ENCODE peak calls at places on chromosome 14, in six cellular contexts. One of them, this sample, is unnamed.

GRCh38 chr14:77882631-77883030 is 82.7 kb downstream of the ADCK1 start:
- DNase-seq in astrocyte of the spinal cord: no peak
- DNase-seq in upper lobe of right lung: no peak
- DNase-seq in fibroblast of lung: no peak
- DNase-seq in CD8-positive, alpha-beta T cell: no peak
- DNase-seq in hepatocyte: peak; percentile 40
- DNase-seq in this sample: peak; percentile 74

GRCh38 chr14:96303981-96304380 is 48.0 kb downstream of the BDKRB1 start:
- DNase-seq in fibroblast of lung: no peak
- DNase-seq in astrocyte of the spinal cord: peak; percentile 8
- DNase-seq in CD8-positive, alpha-beta T cell: no peak
- DNase-seq in upper lobe of right lung: no peak
- DNase-seq in hepatocyte: no peak
- DNase-seq in this sample: no peak

GRCh38 chr14:100076630-100077029 is 11.4 kb downstream of the EVL start:
- DNase-seq in CD8-positive, alpha-beta T cell: no peak
- DNase-seq in fibroblast of lung: peak; percentile 63
- DNase-seq in astrocyte of the spinal cord: peak; percentile 28
- DNase-seq in hepatocyte: peak; percentile 43
- DNase-seq in upper lobe of right lung: peak; percentile 74
- DNase-seq in this sample: no peak

GRCh38 chr14:68518910-68519686 is 273.8 kb downstream of the ZFP36L1 start:
- DNase-seq in hepatocyte: peak; percentile 56
- DNase-seq in upper lobe of right lung: no peak
- DNase-seq in CD8-positive, alpha-beta T cell: no peak
- DNase-seq in fibroblast of lung: no peak
- DNase-seq in astrocyte of the spinal cord: no peak
- DNase-seq in this sample: peak; percentile 84

GRCh38 chr14:93142854-93143652 is 27.3 kb upstream of the ITPK1 start:
- DNase-seq in hepatocyte: no peak
- DNase-seq in fibroblast of lung: no peak
- DNase-seq in upper lobe of right lung: no peak
- DNase-seq in astrocyte of the spinal cord: no peak
- DNase-seq in CD8-positive, alpha-beta T cell: no peak
- DNase-seq in this sample: no peak

GRCh38 chr14:94176808-94177207 is 2.7 kb downstream of the PPP4R4 start:
- DNase-seq in CD8-positive, alpha-beta T cell: no peak
- DNase-seq in astrocyte of the spinal cord: no peak
- DNase-seq in hepatocyte: no peak
- DNase-seq in upper lobe of right lung: no peak
- DNase-seq in fibroblast of lung: no peak
- DNase-seq in this sample: no peak

GRCh38 chr14:28754209-28754985 is 12.2 kb upstream of the FOXG1 start:
- DNase-seq in hepatocyte: peak; percentile 64
- DNase-seq in upper lobe of right lung: no peak
- DNase-seq in fibroblast of lung: peak; percentile 29
- DNase-seq in CD8-positive, alpha-beta T cell: no peak
- DNase-seq in astrocyte of the spinal cord: peak; percentile 61
- DNase-seq in this sample: peak; percentile 65

GRCh38 chr14:69989622-69990021 is 110.4 kb downstream of the SMOC1 start:
- DNase-seq in astrocyte of the spinal cord: no peak
- DNase-seq in upper lobe of right lung: no peak
- DNase-seq in hepatocyte: no peak
- DNase-seq in CD8-positive, alpha-beta T cell: no peak
- DNase-seq in fibroblast of lung: no peak
- DNase-seq in this sample: no peak

GRCh38 chr14:49971156-49972141 is 78.6 kb downstream of the ARF6 start:
- DNase-seq in fibroblast of lung: no peak
- DNase-seq in upper lobe of right lung: no peak
- DNase-seq in astrocyte of the spinal cord: no peak
- DNase-seq in CD8-positive, alpha-beta T cell: peak; percentile 69
- DNase-seq in hepatocyte: no peak
- DNase-seq in this sample: no peak

GRCh38 chr14:93744176-93744575 is 44.1 kb downstream of the PRIMA1 start:
- DNase-seq in fibroblast of lung: no peak
- DNase-seq in astrocyte of the spinal cord: no peak
- DNase-seq in hepatocyte: no peak
- DNase-seq in CD8-positive, alpha-beta T cell: no peak
- DNase-seq in upper lobe of right lung: no peak
- DNase-seq in this sample: no peak

GRCh38 chr14:69331206-69331605 is 66.9 kb downstream of the ERH start:
- DNase-seq in astrocyte of the spinal cord: no peak
- DNase-seq in CD8-positive, alpha-beta T cell: no peak
- DNase-seq in hepatocyte: no peak
- DNase-seq in fibroblast of lung: no peak
- DNase-seq in upper lobe of right lung: no peak
- DNase-seq in this sample: no peak

GRCh38 chr14:55221186-55221585 is 29.8 kb upstream of the DLGAP5 start:
- DNase-seq in astrocyte of the spinal cord: peak; percentile 42
- DNase-seq in upper lobe of right lung: no peak
- DNase-seq in fibroblast of lung: peak; percentile 87
- DNase-seq in CD8-positive, alpha-beta T cell: no peak
- DNase-seq in hepatocyte: no peak
- DNase-seq in this sample: no peak

GRCh38 chr14:67722293-67722692 is 20.6 kb downstream of the RDH12 start:
- DNase-seq in astrocyte of the spinal cord: peak; percentile 27
- DNase-seq in hepatocyte: peak; percentile 34
- DNase-seq in upper lobe of right lung: no peak
- DNase-seq in fibroblast of lung: peak; percentile 48
- DNase-seq in CD8-positive, alpha-beta T cell: no peak
- DNase-seq in this sample: peak; percentile 75

GRCh38 chr14:76761198-76761848 is at the start of gene VASH1:
- DNase-seq in fibroblast of lung: peak; percentile 79
- DNase-seq in astrocyte of the spinal cord: peak; percentile 62
- DNase-seq in upper lobe of right lung: peak; percentile 86
- DNase-seq in hepatocyte: peak; percentile 70
- DNase-seq in CD8-positive, alpha-beta T cell: peak; percentile 77
- DNase-seq in this sample: peak; percentile 69

GRCh38 chr14:45891417-45892080 is 638.5 kb upstream of the MIS18BP1 start:
- DNase-seq in hepatocyte: peak; percentile 51
- DNase-seq in upper lobe of right lung: no peak
- DNase-seq in CD8-positive, alpha-beta T cell: no peak
- DNase-seq in astrocyte of the spinal cord: no peak
- DNase-seq in fibroblast of lung: no peak
- DNase-seq in this sample: peak; percentile 28

GRCh38 chr14:103280278-103280917 is 53.6 kb upstream of the EIF5 start:
- DNase-seq in CD8-positive, alpha-beta T cell: no peak
- DNase-seq in astrocyte of the spinal cord: no peak
- DNase-seq in upper lobe of right lung: no peak
- DNase-seq in hepatocyte: no peak
- DNase-seq in fibroblast of lung: no peak
- DNase-seq in this sample: no peak

GRCh38 chr14:93894992-93895391 is 32.2 kb upstream of the FAM181A start:
- DNase-seq in astrocyte of the spinal cord: no peak
- DNase-seq in fibroblast of lung: no peak
- DNase-seq in CD8-positive, alpha-beta T cell: no peak
- DNase-seq in upper lobe of right lung: no peak
- DNase-seq in hepatocyte: no peak
- DNase-seq in this sample: no peak

GRCh38 chr14:38108681-38109080 is 99.0 kb upstream of the SSTR1 start:
- DNase-seq in upper lobe of right lung: no peak
- DNase-seq in fibroblast of lung: peak; percentile 1
- DNase-seq in astrocyte of the spinal cord: no peak
- DNase-seq in hepatocyte: no peak
- DNase-seq in CD8-positive, alpha-beta T cell: no peak
- DNase-seq in this sample: no peak

GRCh38 chr14:59207506-59207933 is 19.1 kb downstream of the DAAM1 start:
- DNase-seq in hepatocyte: no peak
- DNase-seq in CD8-positive, alpha-beta T cell: no peak
- DNase-seq in upper lobe of right lung: no peak
- DNase-seq in fibroblast of lung: no peak
- DNase-seq in astrocyte of the spinal cord: no peak
- DNase-seq in this sample: no peak

GRCh38 chr14:59206892-59207291 is 18.4 kb downstream of the DAAM1 start:
- DNase-seq in hepatocyte: no peak
- DNase-seq in fibroblast of lung: no peak
- DNase-seq in upper lobe of right lung: no peak
- DNase-seq in CD8-positive, alpha-beta T cell: no peak
- DNase-seq in astrocyte of the spinal cord: no peak
- DNase-seq in this sample: no peak

GRCh38 chr14:59204305-59204704 is 15.8 kb downstream of the DAAM1 start:
- DNase-seq in astrocyte of the spinal cord: no peak
- DNase-seq in fibroblast of lung: no peak
- DNase-seq in hepatocyte: no peak
- DNase-seq in upper lobe of right lung: no peak
- DNase-seq in CD8-positive, alpha-beta T cell: no peak
- DNase-seq in this sample: no peak

GRCh38 chr14:59213368-59214315 is 25.2 kb downstream of the DAAM1 start:
- DNase-seq in astrocyte of the spinal cord: peak; percentile 51
- DNase-seq in upper lobe of right lung: no peak
- DNase-seq in hepatocyte: no peak
- DNase-seq in CD8-positive, alpha-beta T cell: no peak
- DNase-seq in fibroblast of lung: peak; percentile 26
- DNase-seq in this sample: no peak

GRCh38 chr14:59208224-59208814 is 19.9 kb downstream of the DAAM1 start:
- DNase-seq in astrocyte of the spinal cord: peak; percentile 52
- DNase-seq in fibroblast of lung: peak; percentile 93
- DNase-seq in upper lobe of right lung: no peak
- DNase-seq in CD8-positive, alpha-beta T cell: no peak
- DNase-seq in hepatocyte: no peak
- DNase-seq in this sample: no peak
- H3K4me3 ChIP-seq in astrocyte of the spinal cord: no peak overlapping the region
- H3K4me3 ChIP-seq in fibroblast of lung: no peak overlapping the region
- H3K4me3 ChIP-seq in upper lobe of right lung: no peak overlapping the region
- H3K4me3 ChIP-seq in CD8-positive, alpha-beta T cell: no peak overlapping the region
- H3K4me3 ChIP-seq in hepatocyte: no peak overlapping the region
- H3K4me3 ChIP-seq in this sample: no peak overlapping the region

GRCh38 chr14:98906123-98906995 is 365.6 kb downstream of the BCL11B start:
- DNase-seq in hepatocyte: peak; percentile 66
- DNase-seq in astrocyte of the spinal cord: peak; percentile 24
- DNase-seq in fibroblast of lung: peak; percentile 53
- DNase-seq in CD8-positive, alpha-beta T cell: no peak
- DNase-seq in upper lobe of right lung: no peak
- DNase-seq in this sample: peak; percentile 28
- H3K4me3 ChIP-seq in hepatocyte: no peak overlapping the region
- H3K4me3 ChIP-seq in astrocyte of the spinal cord: no peak overlapping the region
- H3K4me3 ChIP-seq in fibroblast of lung: no peak overlapping the region
- H3K4me3 ChIP-seq in CD8-positive, alpha-beta T cell: no peak overlapping the region
- H3K4me3 ChIP-seq in upper lobe of right lung: no peak overlapping the region
- H3K4me3 ChIP-seq in this sample: no peak overlapping the region

GRCh38 chr14:65411656-65412188 is 808 bp upstream of the FUT8 start:
- DNase-seq in CD8-positive, alpha-beta T cell: peak; percentile 87
- DNase-seq in upper lobe of right lung: peak; percentile 96
- DNase-seq in fibroblast of lung: peak; percentile 95
- DNase-seq in hepatocyte: peak; percentile 94
- DNase-seq in astrocyte of the spinal cord: peak; percentile 92
- DNase-seq in this sample: peak; percentile 95
- H3K4me3 ChIP-seq in CD8-positive, alpha-beta T cell: peak overlapping the region; percentile 95
- H3K4me3 ChIP-seq in upper lobe of right lung: peak overlapping the region; percentile 85
- H3K4me3 ChIP-seq in fibroblast of lung: peak overlapping the region; percentile 92
- H3K4me3 ChIP-seq in hepatocyte: peak overlapping the region; percentile 67
- H3K4me3 ChIP-seq in astrocyte of the spinal cord: peak overlapping the region; percentile 80
- H3K4me3 ChIP-seq in this sample: peak overlapping the region; percentile 75

GRCh38 chr14:75543786-75544185 is 21.5 kb downstream of the BATF start:
- DNase-seq in upper lobe of right lung: no peak
- DNase-seq in hepatocyte: no peak
- DNase-seq in CD8-positive, alpha-beta T cell: no peak
- DNase-seq in astrocyte of the spinal cord: no peak
- DNase-seq in fibroblast of lung: no peak
- DNase-seq in this sample: no peak
- H3K4me3 ChIP-seq in upper lobe of right lung: no peak overlapping the region
- H3K4me3 ChIP-seq in hepatocyte: no peak overlapping the region
- H3K4me3 ChIP-seq in CD8-positive, alpha-beta T cell: no peak overlapping the region
- H3K4me3 ChIP-seq in astrocyte of the spinal cord: no peak overlapping the region
- H3K4me3 ChIP-seq in fibroblast of lung: no peak overlapping the region
- H3K4me3 ChIP-seq in this sample: no peak overlapping the region

DNA sequence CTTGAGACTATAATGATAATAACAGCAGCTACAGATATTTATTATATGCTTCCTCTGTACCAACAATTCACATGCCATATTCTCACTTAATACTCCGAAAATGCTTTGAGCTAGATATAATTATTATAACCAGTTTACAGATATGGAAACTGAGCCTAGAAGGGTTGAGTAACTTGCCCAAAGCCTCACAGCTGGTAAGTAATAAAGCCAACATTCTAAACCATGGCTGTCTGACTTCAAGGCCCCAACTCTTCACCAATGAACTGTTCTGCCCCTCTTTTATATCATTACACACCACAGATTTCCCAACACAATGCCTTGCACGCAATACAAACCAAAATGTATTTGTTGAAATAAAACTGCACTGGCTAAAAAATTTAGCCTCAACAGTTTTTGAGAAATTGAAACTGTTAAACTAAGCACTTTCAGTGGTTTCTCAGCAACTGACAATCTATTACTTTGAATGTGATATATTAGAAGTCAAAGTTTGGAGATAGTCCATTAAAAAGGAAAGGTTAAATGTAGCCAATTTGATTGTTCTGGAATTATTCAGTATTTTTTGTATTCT is 222.5 kb upstream of the ARHGAP5 start:
- DNase-seq in astrocyte of the spinal cord: no peak
- DNase-seq in upper lobe of right lung: no peak
- DNase-seq in fibroblast of lung: no peak
- DNase-seq in hepatocyte: no peak
- DNase-seq in CD8-positive, alpha-beta T cell: no peak
- DNase-seq in this sample: no peak
- H3K4me3 ChIP-seq in astrocyte of the spinal cord: no peak overlapping the region
- H3K4me3 ChIP-seq in upper lobe of right lung: no peak overlapping the region
- H3K4me3 ChIP-seq in fibroblast of lung: no peak overlapping the region
- H3K4me3 ChIP-seq in hepatocyte: no peak overlapping the region
- H3K4me3 ChIP-seq in CD8-positive, alpha-beta T cell: no peak overlapping the region
- H3K4me3 ChIP-seq in this sample: no peak overlapping the region

GRCh38 chr14:51488569-51489220 is 163.0 kb upstream of the FRMD6 start:
- DNase-seq in upper lobe of right lung: no peak
- DNase-seq in CD8-positive, alpha-beta T cell: no peak
- DNase-seq in hepatocyte: no peak
- DNase-seq in fibroblast of lung: no peak
- DNase-seq in astrocyte of the spinal cord: no peak
- DNase-seq in this sample: no peak
- H3K4me3 ChIP-seq in upper lobe of right lung: no peak overlapping the region
- H3K4me3 ChIP-seq in CD8-positive, alpha-beta T cell: no peak overlapping the region
- H3K4me3 ChIP-seq in hepatocyte: no peak overlapping the region
- H3K4me3 ChIP-seq in fibroblast of lung: no peak overlapping the region
- H3K4me3 ChIP-seq in astrocyte of the spinal cord: no peak overlapping the region
- H3K4me3 ChIP-seq in this sample: no peak overlapping the region

DNA sequence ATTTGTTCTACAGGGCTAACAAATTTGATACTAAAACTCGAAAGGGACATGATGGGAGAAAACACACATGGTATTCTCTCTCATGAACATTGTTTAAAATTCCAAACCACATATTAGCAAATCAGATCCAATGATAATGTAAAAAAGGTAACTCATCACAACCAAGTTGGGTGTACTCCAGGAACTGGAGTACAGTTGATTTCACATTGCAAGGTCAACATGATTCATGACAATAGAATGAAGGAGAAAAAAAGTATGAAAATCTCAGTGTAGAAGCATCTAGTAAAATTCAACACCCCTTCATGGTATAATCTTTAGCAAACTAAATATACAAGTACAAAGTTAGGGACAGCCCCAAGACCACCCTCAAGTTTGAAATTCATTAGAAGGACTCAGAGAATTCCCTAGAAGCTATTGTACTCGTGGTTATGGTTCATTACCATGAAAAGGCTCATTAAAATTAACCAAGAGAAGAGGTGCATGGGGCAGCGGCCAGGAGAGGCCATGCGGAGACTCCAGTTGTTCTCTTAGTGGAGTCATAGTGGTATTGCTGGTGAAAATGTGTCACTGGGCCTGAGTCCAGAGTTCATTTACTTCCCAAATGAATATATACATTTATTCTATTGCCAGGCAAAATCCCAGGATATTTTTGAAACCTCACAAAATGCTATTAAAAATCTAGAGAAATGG is 3.1 kb upstream of the CDCA4 start:
- DNase-seq in upper lobe of right lung: no peak
- DNase-seq in CD8-positive, alpha-beta T cell: no peak
- DNase-seq in hepatocyte: no peak
- DNase-seq in astrocyte of the spinal cord: peak; percentile 79
- DNase-seq in fibroblast of lung: peak; percentile 85
- DNase-seq in this sample: no peak
- H3K4me3 ChIP-seq in upper lobe of right lung: no peak overlapping the region
- H3K4me3 ChIP-seq in CD8-positive, alpha-beta T cell: no peak overlapping the region
- H3K4me3 ChIP-seq in hepatocyte: no peak overlapping the region
- H3K4me3 ChIP-seq in astrocyte of the spinal cord: no peak overlapping the region
- H3K4me3 ChIP-seq in fibroblast of lung: no peak overlapping the region
- H3K4me3 ChIP-seq in this sample: no peak overlapping the region

This sample was measured in cardiac muscle cell.